ENCODE peak calls at places on chromosomes 6 and 20, in six cellular contexts. One of them, this sample, is unnamed.

GRCh38 chr20:23602261-23602660 is 3.5 kb downstream of the CST9 start:
- DNase-seq in heart left ventricle: no peak
- DNase-seq in fibroblast of lung: no peak
- DNase-seq in IMR-90: no peak
- DNase-seq in Panc1: no peak
- DNase-seq in tibial nerve: no peak
- DNase-seq in this sample: no peak

GRCh38 chr6:36349240-36349639 is 12.6 kb upstream of the BNIP5 start:
- DNase-seq in fibroblast of lung: peak; percentile 24
- DNase-seq in heart left ventricle: no peak
- DNase-seq in IMR-90: no peak
- DNase-seq in Panc1: no peak
- DNase-seq in tibial nerve: no peak
- DNase-seq in this sample: no peak

GRCh38 chr6:20192625-20193024 is 19.6 kb downstream of the MBOAT1 start:
- DNase-seq in fibroblast of lung: no peak
- DNase-seq in heart left ventricle: no peak
- DNase-seq in IMR-90: no peak
- DNase-seq in tibial nerve: no peak
- DNase-seq in Panc1: no peak
- DNase-seq in this sample: no peak

GRCh38 chr6:345747-346388 is 45.7 kb upstream of the IRF4 start:
- DNase-seq in Panc1: no peak
- DNase-seq in fibroblast of lung: peak; percentile 67
- DNase-seq in IMR-90: peak; percentile 26
- DNase-seq in tibial nerve: no peak
- DNase-seq in heart left ventricle: no peak
- DNase-seq in this sample: no peak

GRCh38 chr6:37636801-37637561 is 60.7 kb downstream of the MDGA1 start:
- DNase-seq in heart left ventricle: no peak
- DNase-seq in IMR-90: no peak
- DNase-seq in tibial nerve: no peak
- DNase-seq in fibroblast of lung: no peak
- DNase-seq in Panc1: no peak
- DNase-seq in this sample: no peak

GRCh38 chr20:44762466-44763140 is 16.9 kb downstream of the KCNK15 start:
- DNase-seq in tibial nerve: no peak
- DNase-seq in fibroblast of lung: no peak
- DNase-seq in heart left ventricle: peak; percentile 43
- DNase-seq in IMR-90: no peak
- DNase-seq in Panc1: no peak
- DNase-seq in this sample: no peak

GRCh38 chr20:2820084-2820895 is 4.1 kb downstream of the TMEM239 start:
- DNase-seq in fibroblast of lung: peak; percentile 63
- DNase-seq in IMR-90: peak; percentile 84
- DNase-seq in heart left ventricle: no peak
- DNase-seq in tibial nerve: no peak
- DNase-seq in Panc1: no peak
- DNase-seq in this sample: no peak

GRCh38 chr20:60403105-60403741 is 445.0 kb downstream of the CDH26 start:
- DNase-seq in fibroblast of lung: peak; percentile 22
- DNase-seq in Panc1: no peak
- DNase-seq in IMR-90: no peak
- DNase-seq in heart left ventricle: no peak
- DNase-seq in tibial nerve: no peak
- DNase-seq in this sample: no peak

GRCh38 chr6:14123331-14124105 is 5.9 kb downstream of the CD83 start:
- DNase-seq in heart left ventricle: no peak
- DNase-seq in IMR-90: peak; percentile 33
- DNase-seq in tibial nerve: no peak
- DNase-seq in Panc1: no peak
- DNase-seq in fibroblast of lung: peak; percentile 46
- DNase-seq in this sample: no peak

GRCh38 chr20:24634855-24635254 is 165.4 kb downstream of the SYNDIG1 start:
- DNase-seq in heart left ventricle: peak; percentile 46
- DNase-seq in tibial nerve: no peak
- DNase-seq in fibroblast of lung: peak; percentile 90
- DNase-seq in IMR-90: peak; percentile 94
- DNase-seq in Panc1: no peak
- DNase-seq in this sample: peak; percentile 76

GRCh38 chr6:16205377-16206144 is 32.8 kb upstream of the GMPR start:
- DNase-seq in fibroblast of lung: peak; percentile 95
- DNase-seq in Panc1: no peak
- DNase-seq in tibial nerve: no peak
- DNase-seq in heart left ventricle: no peak
- DNase-seq in IMR-90: peak; percentile 91
- DNase-seq in this sample: peak; percentile 97

GRCh38 chr20:20827992-20828597 is 115.7 kb upstream of the RALGAPA2 start:
- DNase-seq in Panc1: no peak
- DNase-seq in tibial nerve: no peak
- DNase-seq in fibroblast of lung: no peak
- DNase-seq in heart left ventricle: no peak
- DNase-seq in IMR-90: no peak
- DNase-seq in this sample: no peak

GRCh38 chr6:170405311-170405975 is 98.9 kb downstream of the FAM120B start:
- DNase-seq in tibial nerve: no peak
- DNase-seq in fibroblast of lung: peak; percentile 100
- DNase-seq in heart left ventricle: no peak
- DNase-seq in Panc1: no peak
- DNase-seq in IMR-90: peak; percentile 97
- DNase-seq in this sample: peak; percentile 95

GRCh38 chr6:18469486-18469885 is 82.3 kb downstream of the RNF144B start:
- DNase-seq in Panc1: no peak
- DNase-seq in IMR-90: no peak
- DNase-seq in heart left ventricle: no peak
- DNase-seq in tibial nerve: no peak
- DNase-seq in fibroblast of lung: no peak
- DNase-seq in this sample: no peak

GRCh38 chr20:10490706-10491105 is 55.6 kb downstream of the SLX4IP start:
- DNase-seq in heart left ventricle: no peak
- DNase-seq in fibroblast of lung: peak; percentile 32
- DNase-seq in tibial nerve: no peak
- DNase-seq in Panc1: no peak
- DNase-seq in IMR-90: peak; percentile 21
- DNase-seq in this sample: no peak

GRCh38 chr20:51837876-51838420 is 35.6 kb upstream of the SALL4 start:
- DNase-seq in IMR-90: no peak
- DNase-seq in heart left ventricle: no peak
- DNase-seq in fibroblast of lung: no peak
- DNase-seq in tibial nerve: no peak
- DNase-seq in Panc1: no peak
- DNase-seq in this sample: no peak

GRCh38 chr6:85460951-85461805 is 11.3 kb downstream of the NT5E start:
- DNase-seq in Panc1: no peak
- DNase-seq in IMR-90: no peak
- DNase-seq in fibroblast of lung: peak; percentile 82
- DNase-seq in heart left ventricle: no peak
- DNase-seq in tibial nerve: no peak
- DNase-seq in this sample: no peak

GRCh38 chr6:169997930-169998218 is 246.5 kb downstream of the ERMARD start:
- DNase-seq in tibial nerve: no peak
- DNase-seq in heart left ventricle: no peak
- DNase-seq in Panc1: no peak
- DNase-seq in IMR-90: no peak
- DNase-seq in fibroblast of lung: no peak
- DNase-seq in this sample: no peak

GRCh38 chr6:159866286-159867247 is 24.2 kb upstream of the MAS1 start:
- DNase-seq in tibial nerve: no peak
- DNase-seq in heart left ventricle: no peak
- DNase-seq in fibroblast of lung: no peak
- DNase-seq in Panc1: no peak
- DNase-seq in IMR-90: no peak
- DNase-seq in this sample: no peak

GRCh38 chr6:51600514-51600913 is 486.9 kb downstream of the PKHD1 start:
- DNase-seq in tibial nerve: no peak
- DNase-seq in IMR-90: no peak
- DNase-seq in heart left ventricle: no peak
- DNase-seq in fibroblast of lung: no peak
- DNase-seq in Panc1: no peak
- DNase-seq in this sample: no peak

GRCh38 chr6:89970609-89971337 is 76.5 kb downstream of the GJA10 start:
- DNase-seq in tibial nerve: no peak
- DNase-seq in heart left ventricle: peak; percentile 40
- DNase-seq in Panc1: no peak
- DNase-seq in fibroblast of lung: peak; percentile 65
- DNase-seq in IMR-90: peak; percentile 74
- DNase-seq in this sample: no peak

GRCh38 chr6:7546832-7547714 is 5.6 kb downstream of the DSP start:
- DNase-seq in tibial nerve: no peak
- DNase-seq in heart left ventricle: no peak
- DNase-seq in IMR-90: no peak
- DNase-seq in fibroblast of lung: no peak
- DNase-seq in Panc1: no peak
- DNase-seq in this sample: no peak

GRCh38 chr6:7544597-7544996 is 3.1 kb downstream of the DSP start:
- DNase-seq in tibial nerve: no peak
- DNase-seq in Panc1: no peak
- DNase-seq in fibroblast of lung: no peak
- DNase-seq in heart left ventricle: no peak
- DNase-seq in IMR-90: no peak
- DNase-seq in this sample: no peak

GRCh38 chr6:7545509-7546369 is 4.3 kb downstream of the DSP start:
- DNase-seq in fibroblast of lung: peak; percentile 16
- DNase-seq in heart left ventricle: no peak
- DNase-seq in tibial nerve: no peak
- DNase-seq in IMR-90: peak; percentile 50
- DNase-seq in Panc1: no peak
- DNase-seq in this sample: no peak

GRCh38 chr6:7543761-7544424 is 2.4 kb downstream of the DSP start:
- DNase-seq in fibroblast of lung: no peak
- DNase-seq in Panc1: no peak
- DNase-seq in tibial nerve: no peak
- DNase-seq in IMR-90: no peak
- DNase-seq in heart left ventricle: no peak
- DNase-seq in this sample: no peak

GRCh38 chr6:7546383-7546782 is 4.9 kb downstream of the DSP start:
- DNase-seq in IMR-90: no peak
- DNase-seq in Panc1: no peak
- DNase-seq in fibroblast of lung: no peak
- DNase-seq in tibial nerve: no peak
- DNase-seq in heart left ventricle: no peak
- DNase-seq in this sample: no peak
- H3K4me3 ChIP-seq in IMR-90: no peak overlapping the region
- H3K4me3 ChIP-seq in Panc1: no peak overlapping the region
- H3K4me3 ChIP-seq in fibroblast of lung: no peak overlapping the region
- H3K4me3 ChIP-seq in tibial nerve: no peak overlapping the region
- H3K4me3 ChIP-seq in heart left ventricle: no peak overlapping the region
- H3K4me3 ChIP-seq in this sample: no peak overlapping the region

DNA sequence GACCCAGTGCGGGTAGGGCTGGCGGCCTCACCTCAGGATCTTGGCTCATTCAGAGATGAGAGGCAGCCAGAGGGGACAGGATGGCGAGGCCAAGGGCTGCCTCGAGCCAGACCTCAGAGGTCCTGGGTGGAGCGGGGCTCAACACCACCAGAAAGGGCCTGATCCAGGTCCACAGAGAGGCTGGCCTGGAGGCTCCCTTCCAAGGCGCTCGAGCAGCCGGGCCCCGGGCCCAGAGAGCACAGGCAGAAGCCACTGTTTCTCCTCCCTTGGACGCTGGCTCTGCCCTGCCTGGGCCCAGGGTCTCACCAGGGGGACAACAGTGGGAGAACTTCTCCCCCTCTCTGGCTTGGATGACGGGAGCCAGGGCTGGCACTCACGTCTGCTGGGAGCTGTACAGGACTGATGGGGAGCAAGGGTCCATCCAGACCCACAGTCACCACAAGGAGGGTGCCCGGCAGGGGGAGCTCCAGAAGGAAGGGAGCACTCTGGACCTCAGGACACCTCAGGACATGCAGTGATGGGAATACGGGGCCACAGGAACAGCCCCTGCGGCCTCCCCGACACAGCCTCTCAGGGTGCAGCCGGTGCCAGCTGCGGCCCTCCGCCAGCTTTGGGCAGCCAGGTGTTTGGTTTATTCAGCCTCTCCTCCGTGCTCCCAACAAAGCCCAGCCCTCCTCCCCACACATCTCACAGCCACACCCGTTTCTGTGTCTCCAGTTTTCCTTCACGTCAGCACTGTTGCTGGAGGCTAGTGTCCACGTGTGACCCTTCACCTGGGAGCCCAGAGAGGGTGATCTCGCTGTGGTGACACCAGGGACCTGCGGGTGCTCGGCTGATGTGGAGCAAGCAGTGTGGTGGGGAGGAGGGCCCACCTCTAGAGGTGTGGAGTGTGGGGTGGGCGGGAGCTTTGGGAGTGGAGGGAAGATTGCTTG is 8.7 kb downstream of the RPS21 start:
- DNase-seq in heart left ventricle: no peak
- DNase-seq in tibial nerve: no peak
- DNase-seq in IMR-90: no peak
- DNase-seq in Panc1: no peak
- DNase-seq in fibroblast of lung: no peak
- DNase-seq in this sample: no peak
- TF ChIP-seq CTCF in heart left ventricle: no peak
- TF ChIP-seq CTCF in tibial nerve: no peak
- TF ChIP-seq CTCF in IMR-90: no peak
- TF ChIP-seq CTCF in Panc1: peak; percentile 78
- TF ChIP-seq CTCF in fibroblast of lung: no peak
- TF ChIP-seq CTCF in this sample: no peak

DNA sequence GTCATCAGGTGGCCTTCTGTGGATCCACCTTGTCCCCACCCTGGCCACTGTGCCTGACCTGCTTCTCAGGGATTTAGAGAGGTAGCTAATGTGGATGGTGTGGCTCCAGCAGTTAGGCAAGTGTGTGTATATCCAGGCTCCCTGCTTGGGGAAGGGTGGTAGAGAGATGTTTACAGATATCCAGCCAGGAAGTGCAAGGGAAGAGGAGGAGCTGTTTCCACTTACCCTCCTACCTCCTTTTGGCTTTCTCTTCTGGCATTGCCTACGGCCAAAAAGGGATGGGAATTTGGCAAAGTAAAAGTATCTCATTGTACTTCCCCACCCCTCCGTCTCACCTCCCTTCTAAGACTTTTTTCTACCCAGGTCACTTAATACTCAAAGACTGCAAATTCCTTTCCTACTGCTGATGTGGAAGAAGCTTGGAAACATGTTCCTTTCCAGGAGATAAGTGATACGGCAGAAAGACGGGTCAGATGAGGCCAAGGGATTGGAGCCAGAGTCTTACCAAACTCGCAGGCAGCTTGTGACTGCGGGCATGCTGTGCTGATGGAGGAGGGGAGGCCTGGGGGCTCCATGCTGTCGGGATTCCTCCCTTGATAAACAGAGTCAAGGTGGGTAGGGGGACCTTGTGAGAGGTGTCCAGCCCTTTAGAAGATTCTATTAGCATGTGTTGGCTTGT is 253.4 kb downstream of the PRL start:
- DNase-seq in IMR-90: peak; percentile 31
- DNase-seq in tibial nerve: no peak
- DNase-seq in fibroblast of lung: no peak
- DNase-seq in Panc1: no peak
- DNase-seq in heart left ventricle: peak; percentile 43
- DNase-seq in this sample: no peak
- H3K36me3 ChIP-seq in IMR-90: no peaks in the 10 kb centered on the region
- H3K36me3 ChIP-seq in tibial nerve: no peaks in the 10 kb centered on the region
- H3K36me3 ChIP-seq in fibroblast of lung: no peaks in the 10 kb centered on the region
- H3K36me3 ChIP-seq in Panc1: no peaks in the 10 kb centered on the region
- H3K36me3 ChIP-seq in heart left ventricle: no peaks in the 10 kb centered on the region
- H3K36me3 ChIP-seq in this sample: no peaks in the 10 kb centered on the region

DNA sequence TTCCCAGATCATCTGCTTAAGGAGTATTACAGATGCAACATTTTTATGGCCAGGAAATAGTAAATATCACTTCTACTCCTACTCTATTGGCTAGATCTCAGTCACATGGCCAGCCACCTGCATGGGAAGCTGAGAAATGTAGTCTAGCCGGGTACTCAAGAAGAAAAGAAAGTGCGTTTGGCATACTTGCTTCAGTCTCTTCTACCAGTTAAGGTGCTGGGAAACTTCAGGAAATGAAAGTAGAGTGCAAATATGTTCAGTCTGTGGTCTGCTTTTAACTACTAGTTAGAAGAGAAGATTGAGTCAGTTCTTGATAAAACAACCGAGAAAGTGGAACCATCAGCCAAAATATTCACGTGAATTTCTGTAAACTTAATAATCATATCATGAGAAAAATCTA is 129.2 kb downstream of the PDSS2 start:
- DNase-seq in heart left ventricle: no peak
- DNase-seq in tibial nerve: no peak
- DNase-seq in fibroblast of lung: no peak
- DNase-seq in IMR-90: no peak
- DNase-seq in Panc1: no peak
- DNase-seq in this sample: no peak
- H3K4me3 ChIP-seq in heart left ventricle: no peak overlapping the region
- H3K4me3 ChIP-seq in tibial nerve: no peak overlapping the region
- H3K4me3 ChIP-seq in fibroblast of lung: no peak overlapping the region
- H3K4me3 ChIP-seq in IMR-90: no peak overlapping the region
- H3K4me3 ChIP-seq in Panc1: no peak overlapping the region
- H3K4me3 ChIP-seq in this sample: no peak overlapping the region